ENCODE peak calls at places on chromosomes 6 and 20, in nine cellular contexts. G is heart left ventricle, N is GM12878, W is H54, C is A549, U is body of pancreas, K is adrenal gland, Q is HCT116, L is lower leg skin. B is an unnamed sample.

GRCh38 chr6:32118782-32119628 is 9.0 kb downstream of the ATF6B start:
- DNase-seq in G (peak; percentile 87), N (peak; percentile 24), W (peak; percentile 71), C (peak; percentile 69), U (peak; percentile 89), K (peak; percentile 87), Q (peak; percentile 59), L (peak; percentile 96), B (peak; percentile 86)

GRCh38 chr20:5789827-5790226 is 39.6 kb downstream of the SHLD1 start:
- DNase-seq in G (no peak), N (no peak), W (no peak), C (no peak), U (no peak), K (no peak), Q (no peak), L (peak; percentile 78), B (no peak)

GRCh38 chr6:34189806-34190503 is 44.1 kb upstream of the GRM4 start:
- DNase-seq in G (no peak), N (no peak), W (no peak), C (no peak), U (no peak), K (no peak), Q (no peak), L (peak; percentile 81), B (peak; percentile 23)

GRCh38 chr20:61791995-61792394 is 273.7 kb downstream of the TAF4 start:
- DNase-seq in G (no peak), N (no peak), W (no peak), C (no peak), U (no peak), K (no peak), Q (no peak), L (no peak), B (no peak)

GRCh38 chr6:163643866-163644265 is 229.3 kb downstream of the QKI start:
- DNase-seq in G (no peak), N (no peak), W (no peak), C (no peak), U (no peak), K (no peak), Q (no peak), L (no peak), B (no peak)

GRCh38 chr20:29079769-29080690 is 2177.4 kb upstream of the DEFB115 start:
- DNase-seq in G (peak; percentile 37), N (no peak), W (no peak), C (peak; percentile 60), U (peak; percentile 24), K (no peak), Q (no peak), L (no peak), B (no peak)

GRCh38 chr6:111416529-111416928 is 66.5 kb downstream of the REV3L start:
- DNase-seq in G (no peak), N (no peak), W (no peak), C (no peak), U (no peak), K (no peak), Q (no peak), L (no peak), B (no peak)

GRCh38 chr20:59825563-59825920 is 107.9 kb downstream of the SYCP2 start:
- DNase-seq in G (no peak), N (no peak), W (no peak), C (no peak), U (no peak), K (no peak), Q (no peak), L (peak; percentile 43), B (no peak)

GRCh38 chr20:51403465-51404220 is 138.9 kb downstream of the NFATC2 start:
- DNase-seq in G (no peak), N (no peak), W (no peak), C (no peak), U (no peak), K (no peak), Q (no peak), L (no peak), B (no peak)

GRCh38 chr6:140966676-140967075 is 1166.0 kb upstream of the GJE1 start:
- DNase-seq in G (no peak), N (no peak), W (no peak), C (no peak), U (no peak), K (no peak), Q (no peak), L (no peak), B (no peak)

GRCh38 chr20:35174458-35175216 is 2.8 kb downstream of the PROCR start:
- DNase-seq in G (no peak), N (no peak), W (no peak), C (no peak), U (peak; percentile 67), K (peak; percentile 58), Q (no peak), L (no peak), B (no peak)

GRCh38 chr6:53306819-53307347 is 41.9 kb downstream of the ELOVL5 start:
- DNase-seq in G (no peak), N (peak; percentile 79), W (peak; percentile 65), C (no peak), U (no peak), K (no peak), Q (no peak), L (no peak), B (no peak)

GRCh38 chr20:5706797-5707196 is 43.4 kb upstream of the SHLD1 start:
- DNase-seq in G (no peak), N (no peak), W (no peak), C (no peak), U (no peak), K (no peak), Q (no peak), L (no peak), B (no peak)

DNA sequence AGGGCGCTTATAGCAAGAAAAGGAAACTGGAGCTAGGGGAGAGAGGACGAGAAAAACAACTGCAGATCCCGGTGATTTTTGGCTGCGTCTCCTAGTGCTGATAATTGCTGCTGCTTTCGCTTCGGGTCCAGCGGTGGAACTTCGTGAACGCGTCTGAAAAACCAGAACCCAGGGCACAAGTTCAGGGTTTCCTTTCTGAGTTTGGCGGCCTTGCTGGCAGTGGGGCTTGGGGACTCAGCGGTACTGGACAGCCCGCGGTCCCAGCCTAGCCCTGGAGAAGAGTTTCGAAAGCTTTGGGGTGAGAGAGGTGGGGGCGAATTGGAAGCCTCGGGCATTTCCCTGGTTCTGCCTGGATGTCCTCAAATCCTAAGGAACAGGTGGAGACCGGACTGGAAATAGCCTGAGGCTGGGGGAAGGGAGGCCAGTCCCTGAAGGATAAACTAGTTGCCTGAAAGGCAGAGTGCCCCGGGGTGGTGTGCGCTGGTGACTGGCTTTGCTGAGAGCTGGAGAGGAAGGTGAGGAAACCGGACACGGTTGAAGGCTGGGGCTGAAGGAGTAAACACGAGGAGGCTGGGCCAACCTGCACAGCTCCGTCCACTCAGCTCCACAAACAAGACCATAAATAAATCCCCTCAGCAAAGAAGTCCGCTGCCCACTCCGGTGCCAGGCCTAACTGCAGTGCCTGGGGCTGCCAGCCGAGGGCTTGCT is 857 bp downstream of the GMPR start:
- DNase-seq in G (peak; percentile 88), N (no peak), W (peak; percentile 88), C (no peak), U (peak; percentile 83), K (peak; percentile 78), Q (no peak), L (peak; percentile 92), B (peak; percentile 69)
- TF ChIP-seq POLR2A in G (peak; percentile 55), N (no peak), W (no peak), C (no peak), U (peak; percentile 64), K (peak; percentile 14), Q (no peak), L (no peak), B (peak; percentile 88)

DNA sequence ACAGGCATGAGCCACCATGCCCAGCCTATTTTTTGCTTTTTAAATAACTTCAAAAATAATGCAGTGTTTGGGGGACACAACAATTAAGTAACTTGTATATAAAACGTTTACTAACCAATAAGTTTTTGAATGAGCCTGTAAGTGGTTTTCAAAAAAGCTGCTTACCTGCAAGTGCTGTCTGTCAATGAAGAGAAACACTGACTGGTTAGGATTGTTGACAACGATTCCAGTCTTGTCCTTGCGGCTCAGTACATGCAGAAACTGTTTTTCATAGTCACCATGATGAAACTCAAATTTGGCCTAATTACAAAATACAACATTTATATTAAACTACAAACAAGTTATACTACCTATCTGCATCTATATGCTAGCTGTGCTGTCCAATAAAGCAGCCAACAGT is 10.3 kb downstream of the C6orf62 start:
- DNase-seq in G (no peak), N (no peak), W (no peak), C (no peak), U (no peak), K (no peak), Q (no peak), L (no peak), B (no peak)
- TF ChIP-seq POLR2A in G (no peak), N (no peak), W (no peak), C (no peak), U (no peak), K (no peak), Q (no peak), L (no peak), B (no peak)

GRCh38 chr20:62794007-62794724 is 2.1 kb upstream of the MRGBP start:
- DNase-seq in G (peak; percentile 96), N (peak; percentile 79), W (peak; percentile 96), C (peak; percentile 93), U (peak; percentile 95), K (peak; percentile 96), Q (peak; percentile 93), L (peak; percentile 99), B (peak; percentile 97)
- TF ChIP-seq POLR2A in G (peak; percentile 93), N (peak; percentile 89), W (peak; percentile 77), C (peak; percentile 67), U (peak; percentile 89), K (peak; percentile 62), Q (no peak), L (peak; percentile 86), B (peak; percentile 81)

DNA sequence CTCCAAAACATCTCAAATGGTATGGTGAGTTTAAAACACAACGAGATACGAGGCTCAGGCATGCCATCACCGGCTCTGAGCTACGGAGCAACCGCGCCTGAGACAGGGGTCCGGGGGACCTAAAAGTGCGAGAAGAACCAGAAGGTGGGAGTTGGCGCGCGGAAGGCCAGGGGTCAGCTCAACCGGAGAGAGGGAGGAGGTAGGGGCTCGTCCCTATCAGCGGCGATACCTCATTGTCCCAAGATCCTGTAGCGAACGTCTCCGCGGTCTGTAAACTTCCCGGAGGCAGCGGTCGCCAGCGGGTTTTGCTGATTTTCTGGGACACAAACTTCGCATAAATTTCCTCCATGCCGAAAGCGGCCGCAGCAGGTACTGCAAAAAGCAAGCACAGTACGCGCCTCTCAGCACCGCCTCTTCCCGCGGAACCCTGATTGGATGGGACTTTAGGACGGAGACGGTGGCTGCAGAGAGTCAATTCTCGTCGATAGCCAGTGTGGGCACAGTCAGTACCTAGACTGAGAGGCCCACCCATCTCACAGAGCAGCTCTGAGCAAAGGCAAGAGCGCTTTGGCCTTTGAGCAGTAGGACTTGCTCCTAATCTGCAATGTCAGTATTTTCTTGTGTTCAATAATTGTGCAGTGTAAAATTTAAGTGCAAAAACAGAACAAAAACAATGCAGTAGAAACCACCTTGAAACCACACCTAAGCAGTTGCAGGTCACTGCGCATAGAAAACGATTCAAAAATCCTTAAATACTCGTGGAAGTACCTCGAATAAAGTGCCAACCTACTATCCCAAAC is at the start of gene NUP43:
- DNase-seq in G (peak; percentile 97), N (peak; percentile 82), W (peak; percentile 57), C (peak; percentile 81), U (peak; percentile 93), K (peak; percentile 92), Q (peak; percentile 93), L (peak; percentile 99), B (peak; percentile 97)
- TF ChIP-seq POLR2A in G (peak; percentile 36), N (peak; percentile 67), W (peak; percentile 67), C (peak; percentile 21), U (peak; percentile 60), K (no peak), Q (peak; percentile 32), L (no peak), B (peak; percentile 72)

B was measured in erythroblast.